ENCODE peak calls at places on chromosome 19, in nine cellular contexts. A is fibroblast of pulmonary artery; L is K562; G is CD8-positive, alpha-beta T cell; K is astrocyte; F is heart right ventricle; Z is GM23338; D is heart left ventricle; W is A549. R is an unnamed sample.

GRCh38 chr19:47229674-47230121 is 1.3 kb downstream of the BBC3 start:
- DNase-seq in L (no peak), K (peak), G (no peak), A (peak), W (peak), D (no peak), F (no peak), Z (no peak), R (no peak)

GRCh38 chr19:47615714-47616113 is 6.8 kb downstream of the BICRA start:
- DNase-seq in Z (no peak), L (no peak), W (no peak), A (no peak), G (no peak), K (no peak), D (no peak), F (no peak), R (no peak)

GRCh38 chr19:7869453-7869909 is 4.7 kb downstream of the PRR36 start:
- DNase-seq in F (peak), A (peak), L (peak), G (peak), D (no peak), W (peak), K (no peak), Z (peak), R (no peak)

GRCh38 chr19:20513179-20513934 is 52.2 kb downstream of the ZNF737 start:
- DNase-seq in K (no peak), F (no peak), G (no peak), D (no peak), L (no peak), Z (peak), W (no peak), A (no peak), R (no peak)

GRCh38 chr19:58392945-58393724 is 2.3 kb upstream of the RNF225 start:
- DNase-seq in A (no peak), D (no peak), Z (no peak), W (no peak), L (no peak), F (no peak), G (no peak), K (no peak), R (no peak)

GRCh38 chr19:48571378-48572162 is 19.6 kb downstream of the SULT2B1 start:
- DNase-seq in D (no peak), K (no peak), Z (no peak), G (no peak), L (no peak), F (no peak), W (peak), A (no peak), R (no peak)

GRCh38 chr19:29172302-29172701 is 40.6 kb downstream of the UQCRFS1 start:
- DNase-seq in G (no peak), Z (no peak), F (no peak), D (no peak), W (no peak), L (no peak), K (no peak), A (no peak), R (no peak)

GRCh38 chr19:45767881-45768643 is 990 bp downstream of the SIX5 start:
- DNase-seq in A (peak), W (peak), K (peak), F (peak), Z (peak), G (no peak), L (peak), D (peak), R (no peak)

GRCh38 chr19:55688422-55689218 is 13.6 kb downstream of the EPN1 start:
- DNase-seq in A (no peak), K (no peak), F (no peak), L (peak), W (no peak), Z (no peak), G (no peak), D (no peak), R (no peak)

GRCh38 chr19:3683405-3683865 is 16.8 kb downstream of the PIP5K1C start:
- DNase-seq in D (peak), F (peak), K (peak), A (peak), W (no peak), Z (peak), L (peak), G (no peak), R (no peak)

GRCh38 chr19:43623889-43624670 is 4.7 kb upstream of the ZNF428 start:
- DNase-seq in L (peak), K (no peak), G (no peak), F (no peak), D (no peak), W (no peak), A (no peak), Z (peak), R (no peak)

GRCh38 chr19:49497047-49497789 is 984 bp downstream of the RPS11 start:
- DNase-seq in F (peak), W (peak), Z (peak), L (peak), A (peak), D (peak), G (peak), K (no peak), R (no peak)

GRCh38 chr19:34838753-34839431 is 65.9 kb upstream of the ZNF599 start:
- DNase-seq in L (no peak), F (peak), W (peak), K (no peak), Z (peak), D (no peak), A (peak), G (no peak), R (no peak)

GRCh38 chr19:34837262-34837661 is 64.2 kb upstream of the ZNF599 start:
- DNase-seq in Z (no peak), D (peak), F (peak), K (no peak), G (no peak), W (no peak), L (no peak), A (peak), R (no peak)

GRCh38 chr19:34841780-34842179 is 68.8 kb upstream of the ZNF599 start:
- DNase-seq in Z (peak), D (no peak), K (no peak), A (no peak), W (no peak), G (no peak), L (no peak), F (no peak), R (no peak)

GRCh38 chr19:34835952-34836351 is 62.9 kb upstream of the ZNF599 start:
- DNase-seq in K (no peak), F (no peak), Z (no peak), L (no peak), W (no peak), D (no peak), G (no peak), A (no peak), R (no peak)

GRCh38 chr19:34838248-34838647 is 65.2 kb upstream of the ZNF599 start:
- DNase-seq in Z (peak), L (peak), W (peak), A (peak), F (no peak), G (no peak), D (no peak), K (no peak), R (no peak)
- H3K4me3 ChIP-seq in Z (peak), L (no peak), W (peak), A (no peak), F (no peak), G (no peak), D (peak), K (no peak), R (no peak)

GRCh38 chr19:1259873-1260748 is 9.0 kb upstream of the CIRBP start:
- DNase-seq in G (no peak), Z (no peak), D (peak), L (no peak), K (no peak), F (no peak), W (peak), A (no peak), R (no peak)

GRCh38 chr19:1258707-1259205 is 10.4 kb downstream of the MIDN start:
- DNase-seq in F (no peak), D (no peak), A (no peak), W (peak), Z (no peak), G (no peak), K (no peak), L (no peak), R (no peak)

GRCh38 chr19:1260749-1261511 is 8.2 kb upstream of the CIRBP start:
- DNase-seq in L (peak), Z (peak), G (peak), D (peak), A (peak), W (peak), K (peak), F (peak), R (peak)

GRCh38 chr19:1258161-1258492 is 9.7 kb downstream of the MIDN start:
- DNase-seq in K (no peak), F (no peak), L (no peak), W (no peak), D (no peak), A (no peak), Z (no peak), G (no peak), R (no peak)

GRCh38 chr19:1259206-1259872 is 9.8 kb upstream of the CIRBP start:
- DNase-seq in A (peak), W (peak), K (no peak), F (peak), G (peak), L (no peak), D (peak), Z (peak), R (no peak)
- TF ChIP-seq CTCF in A (no peak), W (no peak), K (no peak), F (no peak), G (no peak), L (no peak), D (no peak), Z (no peak), R (no peak)

DNA sequence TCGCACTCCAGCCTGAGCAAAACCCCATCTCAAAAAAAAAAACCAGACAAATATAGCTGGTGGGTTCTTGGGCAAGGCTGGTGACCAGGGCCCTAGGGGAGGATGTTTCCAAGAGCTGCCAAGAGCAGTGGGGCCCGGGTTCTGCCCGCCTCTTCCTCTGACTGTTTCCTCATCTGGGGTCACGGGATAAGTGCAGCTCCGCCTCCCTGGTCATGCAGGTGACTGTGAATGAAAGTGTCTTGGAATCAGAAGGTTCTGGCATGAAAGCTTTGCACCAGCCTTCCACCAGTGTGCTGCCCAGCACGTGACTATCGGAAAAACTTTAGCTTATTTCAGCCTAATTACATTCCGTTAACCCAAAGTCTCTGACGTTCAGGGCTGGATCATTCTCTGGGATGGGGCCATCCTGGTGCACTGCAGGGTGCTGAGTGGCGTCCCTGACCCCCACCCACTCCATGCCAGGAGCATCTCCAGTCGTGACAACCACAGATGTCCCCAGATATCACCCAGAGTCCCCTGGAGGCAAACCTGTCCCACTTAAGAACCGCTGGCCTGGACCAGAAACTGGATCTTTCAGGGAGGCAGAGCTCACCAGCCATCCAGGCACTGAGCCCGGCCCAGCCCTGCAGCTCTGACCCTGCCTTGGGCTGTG is 85.6 kb downstream of the GNG7 start:
- DNase-seq in K (no peak), L (no peak), G (no peak), A (no peak), Z (no peak), W (no peak), D (peak), F (no peak), R (no peak)
- H3K4me3 ChIP-seq in K (no peak), L (no peak), G (no peak), A (no peak), Z (no peak), W (no peak), D (no peak), F (no peak), R (no peak)

GRCh38 chr19:53912653-53913052 is 3.6 kb downstream of the CACNG7 start:
- DNase-seq in A (no peak), Z (peak), F (no peak), L (peak), D (no peak), G (no peak), K (no peak), W (peak), R (no peak)
- TF ChIP-seq CTCF in A (peak), Z (peak), F (no peak), L (peak), D (no peak), G (no peak), K (no peak), W (peak), R (peak)

GRCh38 chr19:6752257-6753177 is 13.0 kb downstream of the TRIP10 start:
- DNase-seq in L (peak), D (no peak), W (no peak), K (no peak), G (no peak), F (no peak), A (no peak), Z (peak), R (no peak)
- H3K4me3 ChIP-seq in L (peak), D (peak), W (no peak), K (no peak), G (peak), F (no peak), A (no peak), Z (peak), R (peak)

GRCh38 chr19:13692096-13692495 is 72.2 kb upstream of the MRI1 start:
- DNase-seq in W (no peak), F (no peak), A (peak), K (peak), D (no peak), Z (no peak), L (no peak), G (no peak), R (no peak)
- TF ChIP-seq CTCF in W (no peak), F (no peak), A (no peak), K (no peak), D (no peak), Z (no peak), L (no peak), G (no peak), R (no peak)

DNA sequence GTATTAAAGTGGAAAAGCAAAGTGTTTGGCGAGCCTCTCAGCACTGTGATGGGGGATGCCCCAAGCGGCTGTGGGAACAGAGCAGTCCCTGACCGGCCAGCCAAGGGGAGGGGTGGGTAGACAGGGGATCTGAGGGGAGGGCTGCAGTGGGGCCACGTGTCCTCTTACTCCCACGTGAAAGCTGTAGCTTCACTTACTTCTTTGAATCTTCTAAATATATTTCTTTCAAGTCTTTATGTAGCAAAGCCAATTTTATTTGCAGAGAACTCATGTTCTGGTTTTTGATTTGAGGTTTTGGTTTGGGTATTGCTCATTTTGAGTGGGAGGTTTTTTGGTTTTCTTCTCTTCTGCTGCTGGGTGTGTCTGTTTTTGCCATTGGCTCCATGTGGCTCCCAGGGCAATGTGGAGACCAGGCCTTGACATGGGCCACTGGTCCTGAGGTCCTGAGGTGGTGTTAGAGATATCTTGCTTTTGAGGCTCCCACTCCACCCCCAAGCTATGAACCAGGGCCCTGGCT is 17.7 kb upstream of the OVOL3 start:
- DNase-seq in W (no peak), G (no peak), L (no peak), K (no peak), A (no peak), D (no peak), Z (no peak), F (no peak), R (no peak)
- H3K4me3 ChIP-seq in W (no peak), G (no peak), L (no peak), K (no peak), A (no peak), D (no peak), Z (no peak), F (no peak), R (no peak)

R was measured in HFF-Myc.